ENCODE peak calls at places on chromosome 9, in ten cellular contexts. C, Q, X, N, T, V, B, Z, R and A are unnamed samples.

GRCh38 chr9:3951266-3951665 is 348.6 kb downstream of the GLIS3 start:
- DNase-seq in Q (no peak), X (no peak), R (no peak), V (no peak), Z (no peak), N (no peak), T (no peak), B (no peak), C (no peak), A (no peak)

GRCh38 chr9:14056235-14056930 is 257.6 kb downstream of the NFIB start:
- DNase-seq in Z (no peak), N (no peak), Q (no peak), R (no peak), T (no peak), C (no peak), V (no peak), X (no peak), B (no peak), A (no peak)

GRCh38 chr9:70081120-70081495 is 37.5 kb downstream of the MAMDC2 start:
- DNase-seq in B (no peak), V (no peak), X (no peak), C (no peak), Q (no peak), T (no peak), Z (no peak), N (no peak), R (no peak), A (no peak)

GRCh38 chr9:105064248-105065118 is 136.5 kb upstream of the ABCA1 start:
- DNase-seq in Z (peak), V (peak), C (peak), T (peak), B (peak), Q (no peak), X (peak), N (no peak), R (peak), A (peak)

GRCh38 chr9:18451409-18451808 is 22.5 kb upstream of the ADAMTSL1 start:
- DNase-seq in T (no peak), C (no peak), X (no peak), N (no peak), Q (no peak), V (no peak), R (no peak), B (peak), Z (no peak), A (no peak)

GRCh38 chr9:112031400-112031799 is 134.8 kb downstream of the UGCG start:
- DNase-seq in Q (no peak), B (no peak), Z (no peak), R (no peak), N (no peak), T (no peak), C (no peak), X (no peak), V (no peak), A (no peak)

GRCh38 chr9:125747765-125748510 is 765 bp downstream of the PBX3 start:
- DNase-seq in X (no peak), Q (peak), T (no peak), C (no peak), Z (no peak), V (peak), B (no peak), R (peak), N (peak), A (no peak)

GRCh38 chr9:126733005-126733404 is 71.8 kb upstream of the ZBTB43 start:
- DNase-seq in C (no peak), V (no peak), Z (no peak), B (no peak), R (no peak), Q (no peak), T (no peak), N (no peak), X (no peak), A (no peak)

GRCh38 chr9:81592890-81593271 is 96.5 kb downstream of the TLE1 start:
- DNase-seq in C (no peak), Q (no peak), T (no peak), B (no peak), N (no peak), V (no peak), R (peak), Z (no peak), X (no peak), A (no peak)

GRCh38 chr9:133477992-133478850 is 678 bp downstream of the SLC2A6 start:
- DNase-seq in Z (no peak), N (no peak), B (no peak), X (no peak), C (peak), T (no peak), R (peak), Q (no peak), V (no peak), A (no peak)

GRCh38 chr9:69499959-69500358 is 172.2 kb downstream of the APBA1 start:
- DNase-seq in N (no peak), B (no peak), T (no peak), C (no peak), R (no peak), X (no peak), V (no peak), Q (no peak), Z (no peak), A (no peak)

GRCh38 chr9:108831496-108832178 is 24.1 kb downstream of the ACTL7B start:
- DNase-seq in X (no peak), Z (no peak), N (no peak), T (no peak), B (no peak), R (no peak), C (peak), V (no peak), Q (no peak), A (peak)